ENCODE peak calls at places on chromosomes 13 and 19, in four cellular contexts. A is HepG2, M is GM12878, D is K562. G is an unnamed sample.
A peak's percentile ranks its signal among the peaks of the same experiment; 100 is the strongest.

GRCh38 chr13:48405865-48406264 is 7.0 kb downstream of the LPAR6 start:
- DNase-seq in A (no peak), M (no peak), D (no peak), G (no peak)

GRCh38 chr19:55418185-55418584 is 10.6 kb upstream of the UBE2S start:
- DNase-seq in A (peak; percentile 70), M (no peak), D (peak; percentile 80), G (peak; percentile 74)

GRCh38 chr13:107867701-107868661 is 347.4 kb downstream of the LIG4 start:
- DNase-seq in A (no peak), M (no peak), D (peak; percentile 79), G (peak; percentile 15)

GRCh38 chr19:39929750-39930149 is 4.7 kb downstream of the FCGBP start:
- DNase-seq in A (no peak), M (no peak), D (no peak), G (no peak)

GRCh38 chr13:98476538-98476966 is 100.4 kb downstream of the STK24 start:
- DNase-seq in A (no peak), M (peak; percentile 90), D (peak; percentile 79), G (no peak)

GRCh38 chr13:74090397-74090796 is 43.8 kb downstream of the KLF12 start:
- DNase-seq in A (no peak), M (no peak), D (no peak), G (no peak)

GRCh38 chr13:43783820-43784219 is 3.0 kb downstream of the ENOX1 start:
- DNase-seq in A (no peak), M (no peak), D (no peak), G (no peak)

GRCh38 chr13:30049692-30050091 is 199.3 kb upstream of the UBL3 start:
- DNase-seq in A (no peak), M (no peak), D (peak; percentile 5), G (no peak)

GRCh38 chr19:58319241-58319640 is 7.6 kb upstream of the ZSCAN22 start:
- DNase-seq in A (no peak), M (no peak), D (no peak), G (no peak)

GRCh38 chr19:39848392-39848791 is 2.2 kb upstream of the FBL start:
- DNase-seq in A (no peak), M (no peak), D (no peak), G (no peak)

GRCh38 chr19:33062902-33063301 is 1.8 kb downstream of the RHPN2 start:
- DNase-seq in A (no peak), M (no peak), D (no peak), G (no peak)

GRCh38 chr19:32351807-32352630 is 6.6 kb downstream of the ZNF507 start:
- DNase-seq in A (no peak), M (no peak), D (no peak), G (no peak)

GRCh38 chr13:34863360-34864135 is 78.5 kb upstream of the NBEA start:
- DNase-seq in A (peak; percentile 3), M (no peak), D (no peak), G (peak; percentile 18)

GRCh38 chr19:55624109-55625003 is at the start of gene ZNF784:
- DNase-seq in A (peak; percentile 82), M (no peak), D (peak; percentile 95), G (peak; percentile 94)

GRCh38 chr13:33123066-33123940 is 107.1 kb downstream of the KL start:
- DNase-seq in A (peak; percentile 32), M (no peak), D (no peak), G (no peak)

GRCh38 chr13:25906211-25906661 is 145.6 kb downstream of the SHISA2 start:
- DNase-seq in A (no peak), M (no peak), D (no peak), G (no peak)

GRCh38 chr19:19170053-19170945 is at the start of gene MEF2B:
- DNase-seq in A (peak; percentile 80), M (no peak), D (peak; percentile 94), G (peak; percentile 95)

GRCh38 chr19:21094347-21095025 is 12.5 kb downstream of the ZNF714 start:
- DNase-seq in A (no peak), M (no peak), D (no peak), G (no peak)

GRCh38 chr19:35031072-35031881 is 1.0 kb downstream of the SCN1B start:
- DNase-seq in A (no peak), M (no peak), D (peak; percentile 48), G (peak; percentile 48)

GRCh38 chr19:3665681-3666544 is 34.4 kb downstream of the PIP5K1C start:
- DNase-seq in A (peak; percentile 13), M (no peak), D (peak; percentile 73), G (peak; percentile 86)

GRCh38 chr19:11887618-11888531 is at the start of gene ZNF69:
- DNase-seq in A (peak; percentile 92), M (no peak), D (peak; percentile 84), G (no peak)

GRCh38 chr19:17829855-17830566 is 8.7 kb upstream of the INSL3 start:
- DNase-seq in A (no peak), M (no peak), D (peak; percentile 50), G (peak; percentile 85)

GRCh38 chr13:50788551-50788950 is 54.9 kb downstream of the DLEU7 start:
- DNase-seq in A (no peak), M (no peak), D (no peak), G (no peak)

GRCh38 chr13:95237310-95237870 is 63.9 kb downstream of the ABCC4 start:
- DNase-seq in A (no peak), M (no peak), D (no peak), G (no peak)

GRCh38 chr19:35739275-35740107 is 2.8 kb downstream of the IGFLR1 start:
- DNase-seq in A (no peak), M (no peak), D (no peak), G (no peak)

GRCh38 chr13:85582890-85583289 is 216.3 kb downstream of the SLITRK6 start:
- DNase-seq in A (no peak), M (no peak), D (no peak), G (no peak)

GRCh38 chr13:34462843-34463242 is 479.2 kb upstream of the NBEA start:
- DNase-seq in A (no peak), M (no peak), D (no peak), G (no peak)

GRCh38 chr13:98871727-98872126 is 106.1 kb downstream of the DOCK9 start:
- DNase-seq in A (no peak), M (no peak), D (no peak), G (no peak)

GRCh38 chr13:113929628-113930615 is 44.0 kb downstream of the C13orf46 start:
- DNase-seq in A (no peak), M (no peak), D (no peak), G (no peak)

GRCh38 chr19:54469496-54469934 is 3.6 kb downstream of the CDC42EP5 start:
- DNase-seq in A (no peak), M (no peak), D (no peak), G (no peak)

GRCh38 chr13:33634526-33635111 is 183.3 kb upstream of the RFC3 start:
- DNase-seq in A (no peak), M (no peak), D (no peak), G (no peak)

GRCh38 chr13:110712081-110712848 is 1.2 kb upstream of the ING1 start:
- DNase-seq in A (peak; percentile 81), M (peak; percentile 82), D (peak; percentile 88), G (peak; percentile 57)

GRCh38 chr13:40440990-40441820 is 225.2 kb downstream of the FOXO1 start:
- DNase-seq in A (no peak), M (no peak), D (no peak), G (no peak)

GRCh38 chr19:14615628-14616027 is 32.7 kb downstream of the CLEC17A start:
- DNase-seq in A (no peak), M (no peak), D (no peak), G (no peak)

GRCh38 chr19:45076851-45077730 is 813 bp upstream of the ZNF296 start:
- DNase-seq in A (no peak), M (no peak), D (peak; percentile 45), G (no peak)
- TF ChIP-seq BHLHE40 in A (no peak), M (no peak), D (no peak), G (no peak)

DNA sequence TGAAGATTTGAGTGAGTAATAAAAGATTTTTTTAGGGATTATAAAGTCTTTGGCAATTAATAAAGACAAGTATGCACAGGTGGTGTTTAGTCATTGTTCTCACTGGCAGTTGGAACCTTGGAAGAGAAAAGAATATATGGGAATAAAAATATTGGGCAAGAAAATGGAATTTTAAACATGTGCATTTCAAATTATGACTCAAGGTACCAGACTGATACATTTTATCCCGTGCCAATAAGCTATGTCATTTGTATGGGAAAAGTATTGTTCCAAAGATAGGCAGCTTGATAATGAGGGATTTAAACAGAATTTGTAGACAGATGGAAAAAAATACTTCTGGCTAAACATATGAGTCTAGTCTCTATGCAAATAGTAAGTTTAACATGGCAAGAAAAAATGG is 169.6 kb upstream of the UFM1 start:
- DNase-seq in A (no peak), M (no peak), D (no peak), G (no peak)
- TF ChIP-seq FOXM1 in A (no peak), M (no peak), D (no peak), G (no peak)

GRCh38 chr19:1786668-1787067 is 25.4 kb downstream of the ATP8B3 start:
- DNase-seq in A (no peak), M (no peak), D (no peak), G (no peak)

GRCh38 chr19:1783354-1783753 is 28.7 kb downstream of the ATP8B3 start:
- DNase-seq in A (no peak), M (no peak), D (no peak), G (no peak)

GRCh38 chr19:1782501-1782900 is 29.2 kb downstream of the ONECUT3 start:
- DNase-seq in A (no peak), M (no peak), D (no peak), G (no peak)

GRCh38 chr19:1785310-1785709 is 26.8 kb downstream of the ATP8B3 start:
- DNase-seq in A (no peak), M (no peak), D (no peak), G (no peak)

DNA sequence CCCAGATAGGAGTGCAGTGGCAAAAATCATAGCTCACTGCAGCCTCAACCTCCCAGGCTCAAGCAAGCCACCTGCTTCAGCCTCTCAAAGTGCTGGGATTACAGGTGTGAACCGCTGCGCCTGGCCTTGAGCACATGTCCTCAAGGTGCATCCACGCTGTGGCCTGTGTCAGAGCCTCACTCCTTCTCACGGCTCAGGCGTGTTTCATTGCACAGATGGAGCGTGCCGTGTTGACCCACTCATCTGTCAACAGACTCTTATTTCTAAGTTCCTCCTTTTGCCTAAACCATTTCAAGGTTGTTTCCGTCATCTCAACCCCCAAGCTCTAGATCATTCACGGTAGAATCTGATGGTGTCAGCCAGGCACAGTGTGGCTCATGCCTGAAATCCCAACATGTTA is 28.2 kb downstream of the ATP8B3 start:
- DNase-seq in A (no peak), M (no peak), D (no peak), G (no peak)
- TF ChIP-seq BHLHE40 in A (no peak), M (no peak), D (peak; percentile 58), G (no peak)

GRCh38 chr19:5978606-5979552 is 939 bp upstream of the RANBP3 start:
- DNase-seq in A (no peak), M (no peak), D (peak; percentile 46), G (no peak)

GRCh38 chr19:5976768-5977167 is 1.2 kb downstream of the RANBP3 start:
- DNase-seq in A (no peak), M (no peak), D (no peak), G (no peak)

GRCh38 chr19:5975388-5975728 is 2.6 kb downstream of the RANBP3 start:
- DNase-seq in A (no peak), M (no peak), D (no peak), G (no peak)

GRCh38 chr19:5977785-5978605 is at the start of gene RANBP3:
- DNase-seq in A (peak; percentile 97), M (peak; percentile 96), D (peak; percentile 99), G (peak; percentile 100)

GRCh38 chr19:5977222-5977784 is 637 bp downstream of the RANBP3 start:
- DNase-seq in A (no peak), M (no peak), D (peak; percentile 24), G (no peak)
- TF ChIP-seq FOXM1 in A (no peak), M (no peak), D (no peak), G (no peak)

G was measured in HEK293T.